ENCODE peak calls at places on chromosomes 1 and 21, in eight cellular contexts. K is adrenal gland, E is thoracic aorta, I is PC-9, F is psoas muscle, S is transverse colon, V is fibroblast of lung, D is Peyer's patch. A is an unnamed sample.

GRCh38 chr1:71770121-71770520 is 512.2 kb downstream of the NEGR1 start:
- DNase-seq in K (no peak), E (no peak), I (no peak), F (no peak), S (no peak), V (peak; percentile 93), D (no peak), A (no peak)

GRCh38 chr1:197303463-197303862 is 35.4 kb downstream of the CRB1 start:
- DNase-seq in K (no peak), E (no peak), I (no peak), F (no peak), S (no peak), V (peak; percentile 26), D (no peak), A (no peak)

GRCh38 chr1:218718977-218719376 is 373.8 kb downstream of the TGFB2 start:
- DNase-seq in K (no peak), E (no peak), I (no peak), F (no peak), S (no peak), V (peak; percentile 93), D (no peak), A (no peak)

GRCh38 chr1:55635856-55636255 is 420.7 kb upstream of the USP24 start:
- DNase-seq in K (no peak), E (no peak), I (no peak), F (no peak), S (no peak), V (peak; percentile 71), D (no peak), A (no peak)

GRCh38 chr1:235908742-235909520 is 42.2 kb upstream of the LYST start:
- DNase-seq in K (no peak), E (peak; percentile 43), I (peak; percentile 97), F (no peak), S (no peak), V (peak; percentile 86), D (no peak), A (no peak)

GRCh38 chr1:35762204-35762603 is 7.6 kb downstream of the CLSPN start:
- DNase-seq in K (no peak), E (no peak), I (no peak), F (no peak), S (no peak), V (no peak), D (no peak), A (no peak)

GRCh38 chr1:74689800-74690696 is 16.5 kb upstream of the ERICH3 start:
- DNase-seq in K (peak; percentile 70), E (no peak), I (peak; percentile 67), F (no peak), S (peak; percentile 15), V (peak; percentile 26), D (peak; percentile 17), A (peak; percentile 64)

GRCh38 chr1:16006010-16006409 is 2.0 kb downstream of the SRARP start:
- DNase-seq in K (no peak), E (no peak), I (no peak), F (no peak), S (no peak), V (no peak), D (no peak), A (no peak)

GRCh38 chr1:164774819-164775654 is 216.1 kb downstream of the PBX1 start:
- DNase-seq in K (peak; percentile 18), E (no peak), I (no peak), F (no peak), S (peak; percentile 41), V (no peak), D (no peak), A (no peak)

GRCh38 chr1:13908128-13908527 is 208.1 kb downstream of the PRDM2 start:
- DNase-seq in K (no peak), E (no peak), I (no peak), F (no peak), S (no peak), V (no peak), D (no peak), A (no peak)

GRCh38 chr1:220137006-220137794 is 43.3 kb downstream of the IARS2 start:
- DNase-seq in K (no peak), E (no peak), I (no peak), F (no peak), S (no peak), V (peak; percentile 8), D (no peak), A (no peak)

GRCh38 chr1:9784508-9785133 is 39.1 kb downstream of the CLSTN1 start:
- DNase-seq in K (peak; percentile 72), E (no peak), I (peak; percentile 39), F (no peak), S (peak; percentile 72), V (peak; percentile 53), D (peak; percentile 70), A (peak; percentile 88)

GRCh38 chr1:179080866-179081695 is 789 bp upstream of the TOR3A start:
- DNase-seq in K (no peak), E (no peak), I (no peak), F (no peak), S (no peak), V (no peak), D (no peak), A (peak; percentile 38)

GRCh38 chr1:109959974-109960744 is 24.4 kb upstream of the AHCYL1 start:
- DNase-seq in K (no peak), E (no peak), I (peak; percentile 99), F (no peak), S (no peak), V (peak; percentile 80), D (no peak), A (no peak)
- TF ChIP-seq CTCF in K (no peak), E (no peak), I (peak; percentile 58), F (no peak), S (no peak), V (peak; percentile 5), D (no peak), A (no peak)

GRCh38 chr1:226786550-226786949 is 47.5 kb upstream of the ITPKB start:
- DNase-seq in K (no peak), E (no peak), I (no peak), F (no peak), S (no peak), V (no peak), D (no peak), A (no peak)

GRCh38 chr1:226783202-226783601 is 44.1 kb upstream of the ITPKB start:
- DNase-seq in K (no peak), E (no peak), I (no peak), F (no peak), S (no peak), V (peak; percentile 8), D (no peak), A (no peak)

GRCh38 chr1:226781937-226782609 is 43.0 kb upstream of the ITPKB start:
- DNase-seq in K (no peak), E (no peak), I (no peak), F (no peak), S (no peak), V (no peak), D (no peak), A (no peak)

GRCh38 chr1:226785805-226786204 is 46.7 kb upstream of the ITPKB start:
- DNase-seq in K (no peak), E (no peak), I (no peak), F (no peak), S (no peak), V (no peak), D (no peak), A (no peak)

DNA sequence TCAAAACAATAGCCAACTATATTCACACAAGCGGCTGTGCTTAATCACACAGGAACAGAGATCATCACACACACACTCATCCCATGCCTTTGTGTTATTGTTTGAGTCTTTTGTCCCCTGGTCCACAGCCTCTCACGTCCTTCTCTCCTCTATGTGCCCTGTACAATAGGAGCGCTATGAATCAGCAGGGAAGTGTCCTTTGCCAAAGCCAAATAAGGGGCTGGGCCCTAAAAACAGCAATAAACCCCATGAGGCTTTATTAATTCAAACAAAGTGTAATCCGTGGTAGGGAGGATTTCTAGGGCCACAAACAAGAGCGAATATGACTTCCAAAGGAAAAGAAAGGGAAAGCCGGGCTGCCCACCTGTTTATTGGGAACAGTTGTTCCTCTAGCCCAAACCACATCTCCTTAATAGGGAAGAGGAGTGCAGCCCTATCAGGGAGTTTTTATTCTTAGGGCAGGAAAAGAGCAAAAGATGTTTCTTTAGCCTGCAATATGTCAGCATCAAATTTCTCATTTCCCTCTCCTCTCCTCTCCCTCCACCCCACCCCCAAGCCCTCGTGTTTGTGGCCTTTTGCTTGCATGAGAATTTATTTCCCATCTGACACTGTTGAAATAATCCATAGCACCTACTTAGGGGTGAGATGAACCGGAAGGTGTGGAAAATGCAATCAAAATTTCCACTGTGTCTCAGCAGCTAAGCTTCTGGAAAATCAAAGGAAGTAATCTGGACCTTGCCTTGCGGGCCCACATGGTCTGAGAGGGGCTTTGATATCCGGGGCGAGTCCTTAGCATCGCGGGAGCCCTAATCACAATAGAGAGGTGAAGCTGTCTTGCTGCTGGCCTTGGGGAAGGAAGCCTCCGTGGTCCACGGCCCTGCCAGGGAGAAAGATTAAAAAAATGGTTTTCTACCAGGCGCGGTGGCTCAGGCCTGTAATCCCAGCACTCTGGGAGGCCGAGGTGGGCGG is 45.3 kb upstream of the ITPKB start:
- DNase-seq in K (no peak), E (no peak), I (no peak), F (no peak), S (no peak), V (peak; percentile 34), D (no peak), A (no peak)
- H3K27ac ChIP-seq in K (no peak overlapping the region), E (no peak overlapping the region), I (no peak overlapping the region), F (no peak overlapping the region), S (peak overlapping the region; percentile 79), V (no peak overlapping the region), D (peak overlapping the region; percentile 52), A (no peak overlapping the region)

DNA sequence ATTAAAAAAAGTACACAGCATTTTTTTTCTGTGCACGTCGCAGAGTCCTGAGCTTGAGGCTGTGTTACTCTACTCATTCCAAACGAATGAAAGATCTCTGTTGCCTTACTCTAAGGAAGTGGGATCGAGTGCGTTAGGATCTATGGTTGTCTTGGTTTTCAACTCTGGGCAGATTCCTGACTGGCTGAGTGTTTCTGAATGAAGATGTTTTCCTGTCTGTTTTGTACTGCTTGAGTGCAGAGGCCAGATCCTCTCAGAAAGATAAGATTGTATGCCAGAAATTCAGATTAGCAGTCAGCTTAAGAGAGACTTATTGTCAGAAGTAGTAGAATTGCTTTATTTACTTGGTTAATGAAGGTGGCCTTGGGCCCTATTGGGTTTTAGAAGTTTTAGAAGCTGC is 14.0 kb downstream of the PLA2G2E start:
- DNase-seq in K (no peak), E (no peak), I (no peak), F (no peak), S (no peak), V (no peak), D (no peak), A (no peak)
- H3K36me3 ChIP-seq in K (no peaks in the 10 kb centered on the region), E (peaks cover 54% of the 10 kb centered on the region), I (peaks cover 7% of the 10 kb centered on the region), F (peaks cover 98% of the 10 kb centered on the region), S (no peaks in the 10 kb centered on the region), V (peaks cover 10% of the 10 kb centered on the region), D (peaks cover 88% of the 10 kb centered on the region), A (peaks cover 96% of the 10 kb centered on the region)

DNA sequence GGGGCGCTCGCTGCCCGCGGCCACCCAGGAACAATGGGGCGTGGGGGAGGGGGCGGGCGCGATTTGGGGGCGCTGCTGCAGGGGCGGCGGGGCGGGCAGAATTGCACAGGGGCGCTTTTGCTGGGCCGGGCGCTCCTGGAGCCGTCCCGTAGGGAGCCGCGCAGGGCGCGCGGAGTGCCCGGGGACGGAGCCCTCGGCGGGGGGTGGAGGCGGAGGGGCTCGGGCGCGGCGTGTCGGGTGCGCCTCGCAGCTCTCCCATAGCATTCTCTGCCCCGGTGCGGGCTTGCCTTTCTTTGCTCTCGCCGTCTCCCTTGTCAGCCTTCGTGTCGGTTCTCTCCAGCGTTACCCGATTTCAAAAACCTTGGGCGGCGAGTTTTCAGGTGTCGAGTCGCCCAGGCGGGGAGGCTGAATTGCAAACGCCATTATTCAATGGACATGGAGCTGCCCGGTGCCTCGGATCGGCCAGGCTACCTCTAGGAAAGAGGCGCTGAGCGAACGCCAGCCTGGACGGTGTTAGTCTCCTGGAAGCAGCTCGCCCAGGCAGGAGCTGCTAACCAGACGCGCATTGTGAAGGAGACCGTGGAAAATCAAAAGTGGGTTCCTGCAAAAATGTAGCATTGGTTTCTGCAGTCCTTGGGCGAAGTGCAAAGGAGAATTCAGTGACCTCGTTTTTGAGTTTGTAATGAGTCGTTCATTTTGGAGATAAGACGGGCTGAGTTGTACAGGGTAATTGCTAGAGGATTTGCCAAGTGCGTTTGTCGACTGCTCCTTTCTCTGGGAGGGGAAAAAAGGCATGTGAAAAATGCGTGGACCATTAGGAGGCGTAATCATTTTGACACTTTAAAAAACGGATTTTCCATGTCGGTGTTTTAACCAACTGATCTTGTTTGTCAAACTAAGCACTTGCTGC is 626 bp downstream of the CXADR start:
- DNase-seq in K (peak; percentile 57), E (no peak), I (no peak), F (no peak), S (peak; percentile 44), V (peak; percentile 61), D (no peak), A (peak; percentile 57)
- TF ChIP-seq CTCF in K (no peak), E (no peak), I (no peak), F (no peak), S (no peak), V (no peak), D (no peak), A (peak; percentile 53)

A was measured in OCI-LY7.